ENCODE peak calls at places on chromosome 3, in six cellular contexts. One of them, this sample, is unnamed.

GRCh38 chr3:85603378-85603777 is 644.6 kb downstream of the CADM2 start:
- DNase-seq in smooth muscle cell of the brain vasculature: no peak
- DNase-seq in GM10248: no peak
- DNase-seq in AG08396: no peak
- DNase-seq in CD4-positive, alpha-beta memory T cell: no peak
- DNase-seq in naive thymus-derived CD8-positive, alpha-beta T cell: no peak
- DNase-seq in this sample: peak; percentile 20

GRCh38 chr3:58585005-58585786 is 8.0 kb upstream of the FAM107A start:
- DNase-seq in GM10248: peak; percentile 73
- DNase-seq in naive thymus-derived CD8-positive, alpha-beta T cell: peak; percentile 32
- DNase-seq in smooth muscle cell of the brain vasculature: peak; percentile 36
- DNase-seq in AG08396: peak; percentile 96
- DNase-seq in CD4-positive, alpha-beta memory T cell: peak; percentile 22
- DNase-seq in this sample: peak; percentile 81

GRCh38 chr3:111610612-111611054 is 15.5 kb upstream of the ZBED2 start:
- DNase-seq in GM10248: no peak
- DNase-seq in CD4-positive, alpha-beta memory T cell: no peak
- DNase-seq in naive thymus-derived CD8-positive, alpha-beta T cell: no peak
- DNase-seq in smooth muscle cell of the brain vasculature: no peak
- DNase-seq in AG08396: no peak
- DNase-seq in this sample: no peak

GRCh38 chr3:31692714-31693113 is 160.0 kb downstream of the STT3B start:
- DNase-seq in smooth muscle cell of the brain vasculature: no peak
- DNase-seq in naive thymus-derived CD8-positive, alpha-beta T cell: no peak
- DNase-seq in CD4-positive, alpha-beta memory T cell: no peak
- DNase-seq in GM10248: no peak
- DNase-seq in AG08396: no peak
- DNase-seq in this sample: no peak

GRCh38 chr3:128351476-128352085 is 115.1 kb downstream of the DNAJB8 start:
- DNase-seq in naive thymus-derived CD8-positive, alpha-beta T cell: no peak
- DNase-seq in GM10248: no peak
- DNase-seq in CD4-positive, alpha-beta memory T cell: no peak
- DNase-seq in AG08396: no peak
- DNase-seq in smooth muscle cell of the brain vasculature: no peak
- DNase-seq in this sample: no peak

GRCh38 chr3:44301746-44302145 is 36.8 kb upstream of the TCAIM start:
- DNase-seq in smooth muscle cell of the brain vasculature: no peak
- DNase-seq in naive thymus-derived CD8-positive, alpha-beta T cell: no peak
- DNase-seq in CD4-positive, alpha-beta memory T cell: no peak
- DNase-seq in GM10248: no peak
- DNase-seq in AG08396: no peak
- DNase-seq in this sample: no peak

GRCh38 chr3:118536764-118537163 is 497.9 kb downstream of the IGSF11 start:
- DNase-seq in CD4-positive, alpha-beta memory T cell: no peak
- DNase-seq in smooth muscle cell of the brain vasculature: no peak
- DNase-seq in AG08396: no peak
- DNase-seq in GM10248: no peak
- DNase-seq in naive thymus-derived CD8-positive, alpha-beta T cell: no peak
- DNase-seq in this sample: no peak

GRCh38 chr3:31092748-31093607 is 198.5 kb upstream of the GADL1 start:
- DNase-seq in naive thymus-derived CD8-positive, alpha-beta T cell: no peak
- DNase-seq in AG08396: peak; percentile 12
- DNase-seq in CD4-positive, alpha-beta memory T cell: no peak
- DNase-seq in GM10248: no peak
- DNase-seq in smooth muscle cell of the brain vasculature: no peak
- DNase-seq in this sample: no peak

GRCh38 chr3:193780810-193781472 is 187.9 kb downstream of the OPA1 start:
- DNase-seq in CD4-positive, alpha-beta memory T cell: no peak
- DNase-seq in naive thymus-derived CD8-positive, alpha-beta T cell: no peak
- DNase-seq in AG08396: peak; percentile 85
- DNase-seq in GM10248: peak; percentile 67
- DNase-seq in smooth muscle cell of the brain vasculature: no peak
- DNase-seq in this sample: peak; percentile 74

GRCh38 chr3:196216081-196216564 is at the start of gene SLC51A:
- DNase-seq in naive thymus-derived CD8-positive, alpha-beta T cell: no peak
- DNase-seq in CD4-positive, alpha-beta memory T cell: no peak
- DNase-seq in GM10248: no peak
- DNase-seq in AG08396: no peak
- DNase-seq in smooth muscle cell of the brain vasculature: no peak
- DNase-seq in this sample: no peak

GRCh38 chr3:127408684-127409420 is 121.0 kb upstream of the PRR20G start:
- DNase-seq in GM10248: no peak
- DNase-seq in CD4-positive, alpha-beta memory T cell: no peak
- DNase-seq in naive thymus-derived CD8-positive, alpha-beta T cell: no peak
- DNase-seq in AG08396: no peak
- DNase-seq in smooth muscle cell of the brain vasculature: no peak
- DNase-seq in this sample: no peak

GRCh38 chr3:53159415-53160135 is 1.4 kb upstream of the PRKCD start:
- DNase-seq in naive thymus-derived CD8-positive, alpha-beta T cell: no peak
- DNase-seq in GM10248: no peak
- DNase-seq in CD4-positive, alpha-beta memory T cell: no peak
- DNase-seq in smooth muscle cell of the brain vasculature: no peak
- DNase-seq in AG08396: no peak
- DNase-seq in this sample: no peak

GRCh38 chr3:166575166-166575565 is 737.9 kb upstream of the BCHE start:
- DNase-seq in GM10248: no peak
- DNase-seq in naive thymus-derived CD8-positive, alpha-beta T cell: no peak
- DNase-seq in CD4-positive, alpha-beta memory T cell: no peak
- DNase-seq in smooth muscle cell of the brain vasculature: no peak
- DNase-seq in AG08396: no peak
- DNase-seq in this sample: no peak

GRCh38 chr3:32310918-32311839 is 72.7 kb downstream of the CMTM8 start:
- DNase-seq in smooth muscle cell of the brain vasculature: no peak
- DNase-seq in CD4-positive, alpha-beta memory T cell: no peak
- DNase-seq in naive thymus-derived CD8-positive, alpha-beta T cell: no peak
- DNase-seq in AG08396: no peak
- DNase-seq in GM10248: no peak
- DNase-seq in this sample: no peak

GRCh38 chr3:40086890-40087884 is 222.3 kb upstream of the EIF1B start:
- DNase-seq in GM10248: no peak
- DNase-seq in smooth muscle cell of the brain vasculature: no peak
- DNase-seq in CD4-positive, alpha-beta memory T cell: no peak
- DNase-seq in AG08396: no peak
- DNase-seq in naive thymus-derived CD8-positive, alpha-beta T cell: no peak
- DNase-seq in this sample: no peak

GRCh38 chr3:195886181-195887141 is 21.9 kb downstream of the TNK2 start:
- DNase-seq in smooth muscle cell of the brain vasculature: no peak
- DNase-seq in CD4-positive, alpha-beta memory T cell: no peak
- DNase-seq in AG08396: no peak
- DNase-seq in GM10248: no peak
- DNase-seq in naive thymus-derived CD8-positive, alpha-beta T cell: no peak
- DNase-seq in this sample: no peak